ENCODE peak calls at places on chromosomes 5 and 9, in ten cellular contexts. H, N, D, U, M, F, W, Z, E and O are unnamed samples.

GRCh38 chr5:133930061-133930823 is 38.2 kb downstream of the C5orf15 start:
- DNase-seq in H (peak), N (peak), D (no peak), U (peak), M (no peak), F (peak), W (no peak), Z (peak), E (no peak), O (no peak)

GRCh38 chr5:171615201-171616001 is 170.2 kb upstream of the SMIM23 start:
- DNase-seq in H (no peak), N (no peak), D (no peak), U (no peak), M (no peak), F (no peak), W (peak), Z (no peak), E (no peak), O (peak)

GRCh38 chr9:72038408-72038807 is 22.0 kb downstream of the C9orf57 start:
- DNase-seq in H (no peak), N (no peak), D (no peak), U (no peak), M (no peak), F (peak), W (peak), Z (no peak), E (peak), O (no peak)

GRCh38 chr5:6496636-6497035 is 48.0 kb downstream of the UBE2QL1 start:
- DNase-seq in H (no peak), N (no peak), D (no peak), U (no peak), M (no peak), F (no peak), W (no peak), Z (no peak), E (no peak), O (no peak)

GRCh38 chr9:86821011-86821845 is 126.1 kb downstream of the GAS1 start:
- DNase-seq in H (no peak), N (no peak), D (no peak), U (no peak), M (no peak), F (no peak), W (no peak), Z (no peak), E (no peak), O (peak)

GRCh38 chr5:177403194-177403825 is 2.8 kb upstream of the PFN3 start:
- DNase-seq in H (no peak), N (peak), D (no peak), U (no peak), M (no peak), F (no peak), W (no peak), Z (peak), E (peak), O (no peak)

GRCh38 chr5:43036856-43037711 is 3.0 kb downstream of the ANXA2R start:
- DNase-seq in H (no peak), N (no peak), D (no peak), U (no peak), M (no peak), F (peak), W (no peak), Z (no peak), E (no peak), O (peak)

GRCh38 chr5:68950111-68950510 is 143.7 kb upstream of the SLC30A5 start:
- DNase-seq in H (no peak), N (no peak), D (no peak), U (peak), M (no peak), F (no peak), W (no peak), Z (no peak), E (no peak), O (peak)

GRCh38 chr9:29968831-29969230 is 2395.6 kb upstream of the C9orf72 start:
- DNase-seq in H (no peak), N (no peak), D (no peak), U (no peak), M (no peak), F (no peak), W (no peak), Z (no peak), E (no peak), O (no peak)

GRCh38 chr5:84791730-84792129 is 407.1 kb upstream of the EDIL3 start:
- DNase-seq in H (no peak), N (no peak), D (no peak), U (no peak), M (no peak), F (no peak), W (no peak), Z (no peak), E (no peak), O (no peak)

GRCh38 chr5:83066548-83067110 is 10.6 kb downstream of the TMEM167A start:
- DNase-seq in H (no peak), N (no peak), D (no peak), U (no peak), M (no peak), F (no peak), W (no peak), Z (no peak), E (no peak), O (no peak)

GRCh38 chr5:29550523-29550922 is 1643.0 kb upstream of the CDH6 start:
- DNase-seq in H (no peak), N (no peak), D (no peak), U (no peak), M (no peak), F (no peak), W (no peak), Z (no peak), E (no peak), O (no peak)